ENCODE peak calls at places on chromosomes 5 and 9, in six cellular contexts. I, L, W, A, D and Y are unnamed samples.

GRCh38 chr5:95901676-95902646 is 59.7 kb downstream of the ELL2 start:
- DNase-seq in L (no peak), A (no peak), I (no peak), W (no peak), D (no peak), Y (no peak)

GRCh38 chr5:148733601-148734438 is 79.5 kb upstream of the HTR4 start:
- DNase-seq in A (peak), I (peak), L (peak), W (peak), D (peak), Y (peak)

GRCh38 chr9:79028101-79028500 is 543.7 kb upstream of the TLE4 start:
- DNase-seq in D (peak), A (no peak), I (no peak), W (no peak), L (no peak), Y (no peak)

GRCh38 chr9:133601746-133602145 is 7.4 kb downstream of the FAM163B start:
- DNase-seq in A (no peak), D (no peak), L (no peak), W (no peak), I (no peak), Y (no peak)

GRCh38 chr5:176418251-176418650 is 1.9 kb upstream of the CLTB start:
- DNase-seq in A (no peak), L (no peak), W (no peak), D (no peak), I (no peak), Y (no peak)

GRCh38 chr9:87667164-87667738 is 58.7 kb upstream of the CTSL start:
- DNase-seq in L (peak), A (no peak), I (no peak), W (no peak), D (no peak), Y (no peak)

GRCh38 chr9:35793461-35793860 is 2.1 kb downstream of the NPR2 start:
- DNase-seq in D (no peak), W (no peak), L (no peak), A (no peak), I (no peak), Y (no peak)

GRCh38 chr9:127973169-127974001 is 7.4 kb downstream of the EEIG1 start:
- DNase-seq in W (no peak), L (no peak), I (no peak), A (no peak), D (no peak), Y (no peak)

GRCh38 chr9:87029904-87030303 is 82.6 kb upstream of the GAS1 start:
- DNase-seq in L (no peak), D (no peak), A (no peak), I (no peak), W (no peak), Y (no peak)

GRCh38 chr5:30693326-30693725 is 500.2 kb upstream of the CDH6 start:
- DNase-seq in L (peak), I (no peak), D (no peak), A (peak), W (no peak), Y (no peak)